ENCODE peak calls at places on chromosome 1, in six cellular contexts. E, G, F, X, U and C are unnamed samples.

GRCh38 chr1:70864302-70864701 is 183.3 kb downstream of the PTGER3 start:
- DNase-seq in E (no peak), U (no peak), X (no peak), F (no peak), G (no peak), C (no peak)

GRCh38 chr1:30414851-30415165 is 308.6 kb downstream of the MATN1 start:
- DNase-seq in F (peak; percentile 18), G (no peak), U (no peak), E (no peak), X (no peak), C (no peak)

GRCh38 chr1:94602312-94602711 is 60.8 kb upstream of the F3 start:
- DNase-seq in F (peak; percentile 64), E (no peak), G (no peak), U (no peak), X (no peak), C (no peak)

GRCh38 chr1:26164036-26164927 is 4.5 kb downstream of the C1orf232 start:
- DNase-seq in G (peak; percentile 32), U (peak; percentile 47), E (peak; percentile 85), F (no peak), X (peak; percentile 48), C (peak; percentile 15)

GRCh38 chr1:7582439-7582972 is 188.6 kb upstream of the VAMP3 start:
- DNase-seq in G (no peak), U (no peak), E (no peak), F (no peak), X (no peak), C (no peak)

GRCh38 chr1:186839077-186839400 is 10.3 kb downstream of the PLA2G4A start:
- DNase-seq in E (no peak), F (no peak), U (no peak), X (no peak), G (no peak), C (no peak)

GRCh38 chr1:2594001-2594640 is 7.5 kb downstream of the PRXL2B start:
- DNase-seq in F (no peak), X (peak; percentile 62), U (peak; percentile 60), E (no peak), G (no peak), C (no peak)

GRCh38 chr1:245166471-245166885 is 11.7 kb downstream of the KIF26B start:
- DNase-seq in E (no peak), F (no peak), X (no peak), G (no peak), U (no peak), C (no peak)

GRCh38 chr1:155062702-155063411 is 683 bp upstream of the EFNA4 start:
- DNase-seq in X (peak; percentile 75), F (no peak), U (peak; percentile 35), G (peak; percentile 49), E (peak; percentile 87), C (peak; percentile 49)

GRCh38 chr1:39727932-39728317 is 10.8 kb upstream of the PPIE start:
- DNase-seq in E (no peak), F (no peak), X (no peak), U (no peak), G (no peak), C (no peak)

GRCh38 chr1:150281221-150281757 is 1.1 kb upstream of the CIART start:
- DNase-seq in E (peak; percentile 72), X (peak; percentile 77), F (peak; percentile 77), U (peak; percentile 75), G (peak; percentile 46), C (peak; percentile 32)

GRCh38 chr1:12513176-12513575 is 104.8 kb downstream of the DHRS3 start:
- DNase-seq in U (no peak), E (no peak), F (no peak), G (no peak), X (no peak), C (no peak)

GRCh38 chr1:202135221-202135721 is 9.3 kb downstream of the ARL8A start:
- DNase-seq in E (peak; percentile 76), U (no peak), F (no peak), X (peak; percentile 67), G (peak; percentile 33), C (peak; percentile 9)

GRCh38 chr1:227780101-227781044 is 35.1 kb upstream of the PRSS38 start:
- DNase-seq in F (no peak), U (peak; percentile 24), X (no peak), E (peak; percentile 22), G (no peak), C (no peak)

GRCh38 chr1:115134850-115135484 is 45.7 kb upstream of the TSPAN2 start:
- DNase-seq in X (no peak), E (no peak), G (no peak), U (no peak), F (peak; percentile 80), C (no peak)

GRCh38 chr1:226400519-226401406 is 7.1 kb downstream of the PARP1 start:
- DNase-seq in F (no peak), G (no peak), E (peak; percentile 18), X (no peak), U (no peak), C (no peak)

GRCh38 chr1:226397011-226397926 is 10.6 kb downstream of the PARP1 start:
- DNase-seq in G (no peak), U (no peak), X (no peak), E (no peak), F (no peak), C (no peak)

GRCh38 chr1:226394461-226394860 is 13.4 kb downstream of the PARP1 start:
- DNase-seq in G (no peak), F (no peak), E (no peak), U (no peak), X (no peak), C (no peak)

GRCh38 chr1:226397955-226398636 is 9.8 kb downstream of the PARP1 start:
- DNase-seq in U (no peak), F (no peak), G (no peak), X (no peak), E (no peak), C (no peak)

DNA sequence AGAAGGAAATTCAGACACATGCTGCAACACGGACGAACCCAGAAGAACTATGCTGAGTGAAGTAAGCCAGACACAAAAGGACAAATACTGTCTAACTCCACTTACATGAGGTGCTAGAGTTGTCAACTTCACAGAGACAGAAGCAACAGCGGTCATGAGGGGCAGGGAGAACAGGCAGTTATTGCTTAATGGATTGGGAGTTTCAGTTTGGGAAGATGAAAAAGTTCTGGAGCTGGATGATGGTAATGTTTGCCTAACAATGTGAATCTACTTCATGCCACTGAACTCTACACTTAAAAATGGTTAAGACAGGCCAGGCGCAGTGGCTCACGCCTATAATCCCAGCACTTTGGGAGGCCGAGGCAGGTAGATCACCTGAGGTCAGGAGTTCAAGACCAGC is 12.1 kb downstream of the PARP1 start:
- DNase-seq in U (no peak), G (no peak), F (no peak), X (no peak), E (no peak), C (no peak)
- H3K27ac ChIP-seq in U (no peak overlapping the region), G (no peak overlapping the region), F (no peak overlapping the region), X (no peak overlapping the region), E (no peak overlapping the region), C (no peak overlapping the region)

DNA sequence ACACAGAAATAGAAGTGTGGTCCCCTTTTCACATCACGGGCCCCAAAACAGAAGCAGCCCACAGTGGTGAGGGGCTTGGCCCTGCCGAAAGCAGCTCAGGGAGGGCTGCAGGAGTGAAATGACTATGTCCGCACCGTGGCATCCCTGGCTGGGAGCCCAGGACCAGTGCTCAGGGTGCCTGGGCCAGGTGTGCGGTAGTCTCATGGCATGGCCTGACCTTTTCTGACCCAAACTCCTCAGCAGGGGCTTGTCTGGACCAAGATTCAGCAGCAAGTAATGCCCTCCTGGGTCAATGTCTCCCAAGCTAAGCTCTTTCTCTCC is 101.7 kb downstream of the AJAP1 start:
- DNase-seq in G (no peak), F (no peak), E (no peak), X (no peak), U (no peak), C (no peak)
- H3K4me1 ChIP-seq in G (no peaks in the 10 kb centered on the region), F (no peaks in the 10 kb centered on the region), E (peaks cover 6% of the 10 kb centered on the region), X (no peaks in the 10 kb centered on the region), U (no peaks in the 10 kb centered on the region), C (no peaks in the 10 kb centered on the region)

GRCh38 chr1:41378999-41379740 is 17.9 kb downstream of the FOXO6 start:
- DNase-seq in X (peak; percentile 10), U (no peak), G (no peak), F (no peak), E (no peak), C (no peak)
- H3K27ac ChIP-seq in X (no peak overlapping the region), U (no peak overlapping the region), G (no peak overlapping the region), F (no peak overlapping the region), E (no peak overlapping the region), C (no peak overlapping the region)

GRCh38 chr1:24567792-24568388 is 12.0 kb downstream of the NCMAP start:
- DNase-seq in U (no peak), F (no peak), G (no peak), X (peak; percentile 91), E (no peak), C (no peak)
- H3K4me1 ChIP-seq in U (no peaks in the 10 kb centered on the region), F (no peaks in the 10 kb centered on the region), G (no peaks in the 10 kb centered on the region), X (peaks cover 62% of the 10 kb centered on the region), E (peaks cover 2% of the 10 kb centered on the region), C (no peaks in the 10 kb centered on the region)